ENCODE peak calls at places on chromosomes 11 and 22, in ten cellular contexts. I is adrenal gland, A is endothelial cell of umbilical vein, C is mammary epithelial cell, Z is PC-3, H is OCI-LY7, K is left lung, Y is upper lobe of right lung, X is IMR-90, T is tibial artery. G is an unnamed sample. For H3K36me3, the result is how much of the 10 kb centered on the place peaks cover.

GRCh38 chr11:33620423-33621120 is 80.1 kb downstream of the C11orf91 start:
- DNase-seq in I (no peak), T (no peak), H (no peak), X (peak), A (peak), K (no peak), C (peak), Y (no peak), Z (peak), G (peak)

GRCh38 chr22:37802310-37803194 is 5.2 kb upstream of the GCAT start:
- DNase-seq in K (peak), T (no peak), A (peak), C (no peak), I (peak), Y (peak), Z (peak), X (peak), H (no peak), G (no peak)

GRCh38 chr11:72224587-72225410 is at the start of gene INPPL1:
- DNase-seq in H (peak), Z (peak), T (peak), C (peak), Y (peak), A (no peak), X (no peak), K (peak), I (peak), G (no peak)

GRCh38 chr11:118635642-118636041 is 28.2 kb downstream of the PHLDB1 start:
- DNase-seq in T (no peak), X (no peak), A (no peak), Z (no peak), Y (no peak), I (no peak), C (no peak), H (no peak), K (no peak), G (no peak)

GRCh38 chr11:73397468-73398131 is 21.4 kb downstream of the RELT start:
- DNase-seq in T (no peak), Z (no peak), I (no peak), X (no peak), Y (peak), K (no peak), A (no peak), H (no peak), C (no peak), G (no peak)

GRCh38 chr11:37988031-37988430 is 1390.0 kb upstream of the RAG2 start:
- DNase-seq in Y (no peak), A (peak), X (peak), Z (no peak), K (no peak), H (no peak), T (no peak), C (peak), I (no peak), G (peak)

GRCh38 chr11:1336836-1337646 is 27.6 kb upstream of the TOLLIP start:
- DNase-seq in A (no peak), K (peak), T (peak), C (no peak), I (peak), H (peak), Y (peak), Z (no peak), X (no peak), G (no peak)

GRCh38 chr11:113488931-113489351 is 13.7 kb upstream of the DRD2 start:
- DNase-seq in A (no peak), K (no peak), I (no peak), Z (peak), Y (no peak), T (no peak), H (no peak), C (peak), X (no peak), G (peak)

GRCh38 chr11:83480251-83480650 is 194.1 kb upstream of the CCDC90B start:
- DNase-seq in Z (no peak), H (no peak), Y (no peak), K (no peak), C (no peak), I (no peak), X (no peak), A (no peak), T (no peak), G (no peak)

GRCh38 chr11:26245046-26245445 is 86.9 kb upstream of the ANO3 start:
- DNase-seq in K (no peak), Y (no peak), A (no peak), C (no peak), H (no peak), X (peak), I (no peak), T (no peak), Z (no peak), G (peak)

GRCh38 chr11:28195449-28195848 is 87.3 kb downstream of the METTL15 start:
- DNase-seq in A (no peak), K (no peak), X (peak), I (no peak), C (no peak), T (no peak), H (no peak), Z (no peak), Y (no peak), G (no peak)

GRCh38 chr22:17441326-17441725 is 72.1 kb downstream of the CECR2 start:
- DNase-seq in Y (no peak), C (no peak), K (no peak), Z (no peak), H (no peak), A (no peak), T (no peak), X (no peak), I (no peak), G (no peak)

GRCh38 chr11:45655347-45655756 is 10.1 kb downstream of the CHST1 start:
- DNase-seq in I (peak), K (peak), Z (peak), H (peak), X (peak), C (peak), Y (peak), T (peak), A (peak), G (peak)

GRCh38 chr22:36330655-36331305 is 57.0 kb downstream of the MYH9 start:
- DNase-seq in I (peak), Z (peak), H (no peak), A (peak), C (no peak), K (no peak), X (peak), T (peak), Y (no peak), G (no peak)

GRCh38 chr11:70020336-70021214 is 57.5 kb upstream of the ANO1 start:
- DNase-seq in Z (peak), K (no peak), X (peak), C (no peak), I (no peak), A (no peak), T (peak), H (no peak), Y (no peak), G (no peak)

GRCh38 chr11:76577199-76577920 is 93.2 kb downstream of the LRRC32 start:
- DNase-seq in Y (peak), X (peak), I (peak), H (no peak), A (peak), T (no peak), K (no peak), C (peak), Z (peak), G (peak)

GRCh38 chr11:80097146-80097545 is 656.3 kb upstream of the TENM4 start:
- DNase-seq in T (no peak), H (no peak), A (no peak), Y (no peak), C (no peak), X (no peak), I (no peak), Z (no peak), K (no peak), G (no peak)

GRCh38 chr11:46120711-46121327 is 435 bp downstream of the PHF21A start:
- DNase-seq in H (peak), T (peak), Y (no peak), X (peak), K (peak), Z (no peak), C (peak), A (peak), I (peak), G (peak)

GRCh38 chr11:69486056-69486772 is 4.8 kb downstream of the LINC01488 start:
- DNase-seq in X (no peak), I (no peak), H (no peak), Y (peak), T (no peak), K (no peak), A (no peak), Z (no peak), C (no peak), G (no peak)

GRCh38 chr22:28594784-28595324 is 84.8 kb downstream of the TTC28 start:
- DNase-seq in T (no peak), H (peak), C (peak), I (no peak), Z (peak), X (peak), A (peak), K (no peak), Y (no peak), G (peak)

GRCh38 chr11:73429121-73429740 is 53.0 kb downstream of the RELT start:
- DNase-seq in I (no peak), A (peak), C (no peak), Z (peak), H (no peak), Y (no peak), K (no peak), T (no peak), X (peak), G (no peak)

GRCh38 chr11:32137263-32137662 is 46.4 kb downstream of the RCN1 start:
- DNase-seq in Y (no peak), Z (peak), A (peak), T (no peak), I (no peak), H (no peak), C (peak), X (peak), K (no peak), G (peak)

GRCh38 chr11:27290261-27290660 is 72.8 kb downstream of the CCDC34 start:
- DNase-seq in T (no peak), Z (no peak), Y (no peak), C (no peak), H (no peak), K (no peak), X (no peak), I (no peak), A (no peak), G (no peak)

GRCh38 chr22:45735273-45735672 is 63.6 kb downstream of the ATXN10 start:
- DNase-seq in Z (no peak), A (no peak), C (no peak), Y (no peak), X (no peak), K (no peak), H (no peak), I (no peak), T (no peak), G (no peak)

GRCh38 chr22:45740236-45740635 is 68.6 kb downstream of the ATXN10 start:
- DNase-seq in X (peak), A (no peak), K (no peak), Y (no peak), H (no peak), Z (no peak), T (no peak), C (no peak), I (no peak), G (no peak)

GRCh38 chr22:45742866-45743450 is 71.3 kb downstream of the ATXN10 start:
- DNase-seq in A (no peak), T (no peak), X (peak), Z (peak), Y (peak), I (peak), H (no peak), C (peak), K (peak), G (peak)

GRCh38 chr22:45743687-45744086 is 72.1 kb downstream of the ATXN10 start:
- DNase-seq in K (no peak), Z (peak), T (no peak), A (no peak), I (no peak), Y (no peak), X (no peak), H (no peak), C (no peak), G (peak)

GRCh38 chr22:45738206-45738605 is 66.6 kb downstream of the ATXN10 start:
- DNase-seq in C (no peak), X (peak), Y (no peak), H (no peak), T (no peak), I (no peak), Z (peak), A (no peak), K (no peak), G (no peak)
- TF ChIP-seq CTCF in C (no peak), X (no peak), Y (no peak), H (no peak), T (no peak), I (no peak), Z (no peak), A (no peak), K (no peak), G (no peak)

DNA sequence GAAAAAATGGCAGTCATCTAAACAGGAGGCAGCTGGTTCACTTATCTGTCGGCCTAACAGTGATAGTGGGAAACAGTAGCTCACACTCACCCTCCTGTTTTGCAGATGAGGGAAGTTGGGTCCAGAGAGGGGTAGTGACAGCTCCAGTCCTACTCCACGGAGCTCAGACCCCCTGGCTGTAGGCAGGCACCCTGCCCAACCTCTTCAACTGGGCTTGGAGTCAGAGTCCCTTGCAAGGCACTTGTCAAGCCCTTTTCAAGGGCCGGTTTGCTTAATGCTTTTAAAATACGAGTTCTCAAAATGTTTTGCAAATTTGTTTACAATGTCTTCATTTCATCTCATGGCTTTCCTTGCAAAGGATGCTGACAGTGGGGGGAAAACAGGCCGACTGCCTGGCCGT is 75.1 kb downstream of the BMAL1 start:
- DNase-seq in C (no peak), K (no peak), A (no peak), I (no peak), X (no peak), T (no peak), Z (no peak), Y (no peak), H (no peak), G (no peak)
- H3K36me3 ChIP-seq in C (under half), K (under half), A (under half), I (under half), X (under half), T (under half), Z (under half), Y (half or more), H (under half), G (under half)

GRCh38 chr22:32123657-32124056 is 35.4 kb downstream of the C22orf42 start:
- DNase-seq in C (no peak), I (no peak), H (no peak), X (no peak), A (no peak), Z (peak), T (no peak), Y (no peak), K (no peak), G (no peak)
- TF ChIP-seq CTCF in C (no peak), I (no peak), H (no peak), X (no peak), A (no peak), Z (peak), T (no peak), Y (no peak), K (no peak), G (peak)

GRCh38 chr11:86275493-86276370 is 26.3 kb upstream of the HIKESHI start:
- DNase-seq in Y (no peak), A (no peak), X (no peak), I (no peak), C (no peak), T (no peak), H (no peak), K (no peak), Z (no peak), G (no peak)

GRCh38 chr11:86279713-86280112 is 22.3 kb upstream of the HIKESHI start:
- DNase-seq in K (no peak), Y (no peak), C (no peak), A (no peak), T (no peak), I (no peak), H (no peak), Z (no peak), X (no peak), G (no peak)

GRCh38 chr11:86277741-86278140 is 24.3 kb upstream of the HIKESHI start:
- DNase-seq in C (no peak), I (no peak), A (no peak), H (no peak), Y (no peak), Z (no peak), K (no peak), X (peak), T (no peak), G (no peak)

GRCh38 chr11:86274999-86275398 is 27.0 kb upstream of the HIKESHI start:
- DNase-seq in I (no peak), Y (no peak), H (no peak), T (no peak), K (no peak), A (no peak), C (no peak), X (no peak), Z (no peak), G (no peak)

GRCh38 chr11:86278226-86278625 is 23.8 kb upstream of the HIKESHI start:
- DNase-seq in Z (no peak), I (no peak), X (peak), C (no peak), H (no peak), K (no peak), A (no peak), Y (no peak), T (no peak), G (no peak)
- H3K36me3 ChIP-seq in Z (under half), I (under half), X (under half), C (under half), H (half or more), K (under half), A (under half), Y (under half), T (under half), G (under half)

GRCh38 chr11:11076276-11076675 is 218.4 kb upstream of the ZBED5 start:
- DNase-seq in A (no peak), C (no peak), H (no peak), I (no peak), K (no peak), Y (no peak), Z (no peak), X (no peak), T (no peak), G (no peak)

GRCh38 chr11:11075515-11076171 is 217.8 kb upstream of the ZBED5 start:
- DNase-seq in H (no peak), I (no peak), K (peak), Z (peak), T (no peak), A (no peak), Y (no peak), C (no peak), X (no peak), G (no peak)

GRCh38 chr11:11076879-11077278 is 219.0 kb upstream of the ZBED5 start:
- DNase-seq in K (no peak), Z (no peak), I (no peak), H (no peak), A (no peak), Y (no peak), X (no peak), T (no peak), C (no peak), G (no peak)

GRCh38 chr11:11077898-11078297 is 220.0 kb upstream of the ZBED5 start:
- DNase-seq in Y (no peak), K (no peak), X (no peak), I (no peak), T (no peak), H (no peak), C (no peak), A (no peak), Z (no peak), G (no peak)

GRCh38 chr11:11078344-11078743 is 220.5 kb upstream of the ZBED5 start:
- DNase-seq in X (peak), C (peak), H (no peak), Y (no peak), Z (peak), A (no peak), T (no peak), K (no peak), I (no peak), G (peak)
- TF ChIP-seq CTCF in X (peak), C (no peak), H (peak), Y (no peak), Z (peak), A (no peak), T (no peak), K (no peak), I (no peak), G (no peak)

G was measured in bronchial epithelial cell.